ENCODE peak calls at places on chromosomes 13 and 19, in seven cellular contexts. One of them, this sample, is unnamed.
A peak's percentile ranks its signal among the peaks of the same experiment; 100 is the strongest.

GRCh38 chr13:73891805-73892204 is 242.4 kb downstream of the KLF12 start:
- DNase-seq in lung: no peak
- DNase-seq in psoas muscle: no peak
- DNase-seq in lower lobe of right lung: no peak
- DNase-seq in Peyer's patch: no peak
- DNase-seq in fibroblast of lung: no peak
- DNase-seq in CD8-positive, alpha-beta T cell: no peak
- DNase-seq in this sample: no peak

GRCh38 chr13:79222427-79223205 is 183.4 kb downstream of the RBM26 start:
- DNase-seq in lung: no peak
- DNase-seq in psoas muscle: no peak
- DNase-seq in lower lobe of right lung: no peak
- DNase-seq in Peyer's patch: no peak
- DNase-seq in fibroblast of lung: no peak
- DNase-seq in CD8-positive, alpha-beta T cell: no peak
- DNase-seq in this sample: no peak

GRCh38 chr13:72383646-72384045 is 343.8 kb downstream of the MZT1 start:
- DNase-seq in lung: no peak
- DNase-seq in psoas muscle: no peak
- DNase-seq in lower lobe of right lung: no peak
- DNase-seq in Peyer's patch: no peak
- DNase-seq in fibroblast of lung: no peak
- DNase-seq in CD8-positive, alpha-beta T cell: no peak
- DNase-seq in this sample: no peak

GRCh38 chr13:57123660-57124059 is 17.1 kb upstream of the PRR20A start:
- DNase-seq in lung: no peak
- DNase-seq in psoas muscle: no peak
- DNase-seq in lower lobe of right lung: no peak
- DNase-seq in Peyer's patch: no peak
- DNase-seq in fibroblast of lung: peak; percentile 31
- DNase-seq in CD8-positive, alpha-beta T cell: no peak
- DNase-seq in this sample: no peak

GRCh38 chr19:44066305-44066704 is 5.7 kb upstream of the ZNF284 start:
- DNase-seq in lung: no peak
- DNase-seq in psoas muscle: no peak
- DNase-seq in lower lobe of right lung: no peak
- DNase-seq in Peyer's patch: no peak
- DNase-seq in fibroblast of lung: no peak
- DNase-seq in CD8-positive, alpha-beta T cell: no peak
- DNase-seq in this sample: no peak

GRCh38 chr19:18173572-18174294 is at the start of gene IFI30:
- DNase-seq in lung: peak; percentile 89
- DNase-seq in psoas muscle: peak; percentile 82
- DNase-seq in lower lobe of right lung: peak; percentile 92
- DNase-seq in Peyer's patch: peak; percentile 86
- DNase-seq in fibroblast of lung: no peak
- DNase-seq in CD8-positive, alpha-beta T cell: peak; percentile 50
- DNase-seq in this sample: peak; percentile 92

GRCh38 chr13:96982672-96983071 is 11.6 kb downstream of the OXGR1 start:
- DNase-seq in lung: no peak
- DNase-seq in psoas muscle: no peak
- DNase-seq in lower lobe of right lung: no peak
- DNase-seq in Peyer's patch: no peak
- DNase-seq in fibroblast of lung: no peak
- DNase-seq in CD8-positive, alpha-beta T cell: no peak
- DNase-seq in this sample: no peak

GRCh38 chr19:19538077-19538764 is at the start of gene CILP2:
- DNase-seq in lung: no peak
- DNase-seq in psoas muscle: peak; percentile 61
- DNase-seq in lower lobe of right lung: peak; percentile 60
- DNase-seq in Peyer's patch: no peak
- DNase-seq in fibroblast of lung: no peak
- DNase-seq in CD8-positive, alpha-beta T cell: no peak
- DNase-seq in this sample: no peak

GRCh38 chr13:41785402-41786142 is 175.3 kb downstream of the VWA8 start:
- DNase-seq in lung: no peak
- DNase-seq in psoas muscle: no peak
- DNase-seq in lower lobe of right lung: no peak
- DNase-seq in Peyer's patch: no peak
- DNase-seq in fibroblast of lung: no peak
- DNase-seq in CD8-positive, alpha-beta T cell: no peak
- DNase-seq in this sample: no peak

GRCh38 chr19:2618611-2619010 is 83.9 kb downstream of the GNG7 start:
- DNase-seq in lung: peak; percentile 80
- DNase-seq in psoas muscle: peak; percentile 68
- DNase-seq in lower lobe of right lung: peak; percentile 96
- DNase-seq in Peyer's patch: no peak
- DNase-seq in fibroblast of lung: peak; percentile 45
- DNase-seq in CD8-positive, alpha-beta T cell: peak; percentile 78
- DNase-seq in this sample: no peak

GRCh38 chr13:97130201-97130600 is 91.9 kb upstream of the MBNL2 start:
- DNase-seq in lung: no peak
- DNase-seq in psoas muscle: no peak
- DNase-seq in lower lobe of right lung: no peak
- DNase-seq in Peyer's patch: no peak
- DNase-seq in fibroblast of lung: peak; percentile 78
- DNase-seq in CD8-positive, alpha-beta T cell: no peak
- DNase-seq in this sample: no peak

GRCh38 chr13:21676611-21677021 is 5.7 kb downstream of the FGF9 start:
- DNase-seq in lung: no peak
- DNase-seq in psoas muscle: no peak
- DNase-seq in lower lobe of right lung: peak; percentile 55
- DNase-seq in Peyer's patch: peak; percentile 58
- DNase-seq in fibroblast of lung: no peak
- DNase-seq in CD8-positive, alpha-beta T cell: no peak
- DNase-seq in this sample: no peak

GRCh38 chr19:35897706-35898451 is 2.5 kb downstream of the NFKBID start:
- DNase-seq in lung: no peak
- DNase-seq in psoas muscle: no peak
- DNase-seq in lower lobe of right lung: no peak
- DNase-seq in Peyer's patch: no peak
- DNase-seq in fibroblast of lung: no peak
- DNase-seq in CD8-positive, alpha-beta T cell: no peak
- DNase-seq in this sample: no peak
- H3K4me3 ChIP-seq in lung: peak overlapping the region; percentile 85
- H3K4me3 ChIP-seq in psoas muscle: peak overlapping the region; percentile 81
- H3K4me3 ChIP-seq in lower lobe of right lung: peak overlapping the region; percentile 80
- H3K4me3 ChIP-seq in Peyer's patch: peak overlapping the region; percentile 94
- H3K4me3 ChIP-seq in fibroblast of lung: peak overlapping the region; percentile 85
- H3K4me3 ChIP-seq in CD8-positive, alpha-beta T cell: peak overlapping the region; percentile 95
- H3K4me3 ChIP-seq in this sample: peak overlapping the region; percentile 89

GRCh38 chr19:57290970-57291369 is 10.7 kb downstream of the ZNF460 start:
- DNase-seq in lung: no peak
- DNase-seq in psoas muscle: no peak
- DNase-seq in lower lobe of right lung: no peak
- DNase-seq in Peyer's patch: no peak
- DNase-seq in fibroblast of lung: no peak
- DNase-seq in CD8-positive, alpha-beta T cell: no peak
- DNase-seq in this sample: no peak

GRCh38 chr19:57288373-57288772 is 8.1 kb downstream of the ZNF460 start:
- DNase-seq in lung: no peak
- DNase-seq in psoas muscle: no peak
- DNase-seq in lower lobe of right lung: no peak
- DNase-seq in Peyer's patch: no peak
- DNase-seq in fibroblast of lung: no peak
- DNase-seq in CD8-positive, alpha-beta T cell: no peak
- DNase-seq in this sample: no peak

DNA sequence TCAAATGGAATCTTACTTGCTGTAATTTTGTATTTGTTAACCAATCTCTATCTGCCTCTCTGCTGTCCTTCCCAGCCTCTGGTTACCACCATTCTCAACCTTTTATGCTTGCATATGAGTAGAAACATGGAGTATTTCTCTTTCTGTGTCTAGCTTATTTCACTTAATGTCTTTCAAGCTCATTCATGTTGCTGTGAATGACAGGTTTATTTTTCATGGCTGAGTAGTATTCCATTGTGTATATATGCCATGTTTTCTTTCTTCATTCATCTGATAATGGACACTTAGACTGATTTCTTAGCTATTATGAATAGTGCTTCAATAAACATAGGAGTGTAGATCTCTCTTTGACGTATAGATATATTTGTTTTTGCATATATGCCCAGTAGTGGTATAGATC is 13.4 kb downstream of the ZNF460 start:
- DNase-seq in lung: no peak
- DNase-seq in psoas muscle: no peak
- DNase-seq in lower lobe of right lung: no peak
- DNase-seq in Peyer's patch: no peak
- DNase-seq in fibroblast of lung: no peak
- DNase-seq in CD8-positive, alpha-beta T cell: no peak
- DNase-seq in this sample: no peak
- H3K4me3 ChIP-seq in lung: no peak overlapping the region
- H3K4me3 ChIP-seq in psoas muscle: no peak overlapping the region
- H3K4me3 ChIP-seq in lower lobe of right lung: no peak overlapping the region
- H3K4me3 ChIP-seq in Peyer's patch: no peak overlapping the region
- H3K4me3 ChIP-seq in fibroblast of lung: no peak overlapping the region
- H3K4me3 ChIP-seq in CD8-positive, alpha-beta T cell: no peak overlapping the region
- H3K4me3 ChIP-seq in this sample: no peak overlapping the region

DNA sequence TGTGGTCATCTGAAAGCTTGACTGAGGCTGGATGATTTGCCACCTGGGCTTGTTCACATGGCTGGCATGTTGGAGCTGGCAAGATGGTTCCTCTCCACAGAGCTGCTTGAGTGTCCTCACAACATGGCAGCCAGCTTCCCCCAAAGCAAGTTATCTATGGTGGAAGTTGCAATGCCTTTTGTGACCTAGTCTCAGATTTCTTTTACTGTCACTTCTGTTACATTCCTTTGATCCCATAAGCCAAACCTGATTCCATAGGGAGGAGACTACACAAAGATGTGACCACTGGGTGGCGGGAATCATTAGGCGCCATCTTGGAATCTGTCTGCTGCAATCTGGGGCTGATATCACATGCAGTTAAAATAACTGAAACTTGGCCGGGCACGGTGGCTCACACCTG is 17.5 kb upstream of the LMTK3 start:
- DNase-seq in lung: no peak
- DNase-seq in psoas muscle: no peak
- DNase-seq in lower lobe of right lung: no peak
- DNase-seq in Peyer's patch: no peak
- DNase-seq in fibroblast of lung: no peak
- DNase-seq in CD8-positive, alpha-beta T cell: no peak
- DNase-seq in this sample: no peak
- H3K4me3 ChIP-seq in lung: no peak overlapping the region
- H3K4me3 ChIP-seq in psoas muscle: no peak overlapping the region
- H3K4me3 ChIP-seq in lower lobe of right lung: no peak overlapping the region
- H3K4me3 ChIP-seq in Peyer's patch: no peak overlapping the region
- H3K4me3 ChIP-seq in fibroblast of lung: no peak overlapping the region
- H3K4me3 ChIP-seq in CD8-positive, alpha-beta T cell: no peak overlapping the region
- H3K4me3 ChIP-seq in this sample: no peak overlapping the region

GRCh38 chr19:35139618-35139943 is 957 bp downstream of the FXYD1 start:
- DNase-seq in lung: no peak
- DNase-seq in psoas muscle: no peak
- DNase-seq in lower lobe of right lung: no peak
- DNase-seq in Peyer's patch: no peak
- DNase-seq in fibroblast of lung: no peak
- DNase-seq in CD8-positive, alpha-beta T cell: no peak
- DNase-seq in this sample: no peak
- H3K4me3 ChIP-seq in lung: no peak overlapping the region
- H3K4me3 ChIP-seq in psoas muscle: peak overlapping the region; percentile 69
- H3K4me3 ChIP-seq in lower lobe of right lung: peak overlapping the region; percentile 48
- H3K4me3 ChIP-seq in Peyer's patch: peak overlapping the region; percentile 45
- H3K4me3 ChIP-seq in fibroblast of lung: no peak overlapping the region
- H3K4me3 ChIP-seq in CD8-positive, alpha-beta T cell: no peak overlapping the region
- H3K4me3 ChIP-seq in this sample: no peak overlapping the region

GRCh38 chr19:17109962-17110598 is 34.5 kb downstream of the MYO9B start:
- DNase-seq in lung: peak; percentile 72
- DNase-seq in psoas muscle: peak; percentile 76
- DNase-seq in lower lobe of right lung: peak; percentile 86
- DNase-seq in Peyer's patch: no peak
- DNase-seq in fibroblast of lung: no peak
- DNase-seq in CD8-positive, alpha-beta T cell: no peak
- DNase-seq in this sample: peak; percentile 88
- H3K4me3 ChIP-seq in lung: no peak overlapping the region
- H3K4me3 ChIP-seq in psoas muscle: no peak overlapping the region
- H3K4me3 ChIP-seq in lower lobe of right lung: peak overlapping the region; percentile 6
- H3K4me3 ChIP-seq in Peyer's patch: no peak overlapping the region
- H3K4me3 ChIP-seq in fibroblast of lung: no peak overlapping the region
- H3K4me3 ChIP-seq in CD8-positive, alpha-beta T cell: no peak overlapping the region
- H3K4me3 ChIP-seq in this sample: peak overlapping the region; percentile 29

This sample was measured in GM06990.